ENCODE peak calls at places on chromosomes 6 and 20, in six cellular contexts. One of them, this sample, is unnamed.

GRCh38 chr6:13907614-13908215 is 17.0 kb upstream of the RNF182 start:
- DNase-seq in K562: no peak
- DNase-seq in OCI-LY7: no peak
- DNase-seq in GM23248: no peak
- DNase-seq in IMR-90: no peak
- DNase-seq in GM23338: no peak
- DNase-seq in this sample: no peak

GRCh38 chr6:138527376-138528092 is 28.2 kb upstream of the NHSL1 start:
- DNase-seq in GM23248: no peak
- DNase-seq in IMR-90: no peak
- DNase-seq in OCI-LY7: no peak
- DNase-seq in GM23338: peak; percentile 44
- DNase-seq in K562: no peak
- DNase-seq in this sample: no peak

GRCh38 chr20:7094438-7094997 is 327.0 kb downstream of the BMP2 start:
- DNase-seq in GM23248: peak; percentile 29
- DNase-seq in GM23338: peak; percentile 65
- DNase-seq in IMR-90: peak; percentile 0
- DNase-seq in OCI-LY7: peak; percentile 70
- DNase-seq in K562: peak; percentile 29
- DNase-seq in this sample: peak; percentile 24

GRCh38 chr20:63381781-63382431 is 20.8 kb upstream of the CHRNA4 start:
- DNase-seq in K562: peak; percentile 78
- DNase-seq in GM23338: peak; percentile 69
- DNase-seq in OCI-LY7: no peak
- DNase-seq in IMR-90: no peak
- DNase-seq in GM23248: peak; percentile 21
- DNase-seq in this sample: peak; percentile 50

GRCh38 chr20:37426978-37427377 is 81.0 kb downstream of the SRC start:
- DNase-seq in K562: no peak
- DNase-seq in GM23338: no peak
- DNase-seq in OCI-LY7: no peak
- DNase-seq in IMR-90: no peak
- DNase-seq in GM23248: no peak
- DNase-seq in this sample: no peak

GRCh38 chr6:84062519-84063154 is 29.1 kb downstream of the MRAP2 start:
- DNase-seq in IMR-90: no peak
- DNase-seq in K562: peak; percentile 83
- DNase-seq in GM23248: no peak
- DNase-seq in GM23338: no peak
- DNase-seq in OCI-LY7: no peak
- DNase-seq in this sample: no peak

GRCh38 chr20:6814945-6815344 is 47.5 kb downstream of the BMP2 start:
- DNase-seq in GM23338: peak; percentile 45
- DNase-seq in IMR-90: no peak
- DNase-seq in OCI-LY7: no peak
- DNase-seq in GM23248: no peak
- DNase-seq in K562: no peak
- DNase-seq in this sample: no peak

GRCh38 chr20:49938173-49939163 is 2.3 kb downstream of the RNF114 start:
- DNase-seq in GM23248: peak; percentile 83
- DNase-seq in K562: no peak
- DNase-seq in GM23338: no peak
- DNase-seq in OCI-LY7: no peak
- DNase-seq in IMR-90: peak; percentile 82
- DNase-seq in this sample: no peak

GRCh38 chr6:168650686-168651085 is 209.7 kb downstream of the SMOC2 start:
- DNase-seq in K562: no peak
- DNase-seq in OCI-LY7: no peak
- DNase-seq in GM23248: no peak
- DNase-seq in GM23338: no peak
- DNase-seq in IMR-90: no peak
- DNase-seq in this sample: no peak

GRCh38 chr20:60203451-60203850 is 245.2 kb downstream of the CDH26 start:
- DNase-seq in IMR-90: no peak
- DNase-seq in GM23248: peak; percentile 18
- DNase-seq in OCI-LY7: no peak
- DNase-seq in K562: no peak
- DNase-seq in GM23338: no peak
- DNase-seq in this sample: no peak

GRCh38 chr20:63969851-63970713 is at the start of gene ZNF512B:
- DNase-seq in K562: peak; percentile 91
- DNase-seq in GM23338: peak; percentile 87
- DNase-seq in GM23248: peak; percentile 76
- DNase-seq in OCI-LY7: peak; percentile 64
- DNase-seq in IMR-90: peak; percentile 50
- DNase-seq in this sample: peak; percentile 84

GRCh38 chr20:49563015-49563980 is 4.6 kb downstream of the PTGIS start:
- DNase-seq in OCI-LY7: no peak
- DNase-seq in GM23338: no peak
- DNase-seq in GM23248: peak; percentile 28
- DNase-seq in K562: no peak
- DNase-seq in IMR-90: no peak
- DNase-seq in this sample: no peak

GRCh38 chr6:2127484-2127911 is 117.9 kb downstream of the GMDS start:
- DNase-seq in IMR-90: no peak
- DNase-seq in OCI-LY7: no peak
- DNase-seq in K562: no peak
- DNase-seq in GM23338: no peak
- DNase-seq in GM23248: no peak
- DNase-seq in this sample: no peak

GRCh38 chr6:75850026-75850385 is 101.0 kb downstream of the MYO6 start:
- DNase-seq in IMR-90: no peak
- DNase-seq in GM23248: no peak
- DNase-seq in GM23338: no peak
- DNase-seq in K562: no peak
- DNase-seq in OCI-LY7: no peak
- DNase-seq in this sample: no peak

GRCh38 chr6:11711644-11711993 is 67.0 kb downstream of the ADTRP start:
- DNase-seq in OCI-LY7: no peak
- DNase-seq in IMR-90: peak; percentile 80
- DNase-seq in K562: no peak
- DNase-seq in GM23248: peak; percentile 66
- DNase-seq in GM23338: no peak
- DNase-seq in this sample: no peak

GRCh38 chr6:101226677-101227135 is 166.8 kb upstream of the GRIK2 start:
- DNase-seq in GM23248: peak; percentile 3
- DNase-seq in K562: no peak
- DNase-seq in OCI-LY7: peak; percentile 23
- DNase-seq in IMR-90: peak; percentile 3
- DNase-seq in GM23338: peak; percentile 91
- DNase-seq in this sample: peak; percentile 26

GRCh38 chr6:167660944-167661343 is 165.8 kb upstream of the AFDN start:
- DNase-seq in OCI-LY7: no peak
- DNase-seq in IMR-90: no peak
- DNase-seq in K562: no peak
- DNase-seq in GM23248: no peak
- DNase-seq in GM23338: no peak
- DNase-seq in this sample: no peak

GRCh38 chr6:1834231-1834630 is 224.5 kb downstream of the FOXC1 start:
- DNase-seq in IMR-90: no peak
- DNase-seq in GM23338: no peak
- DNase-seq in K562: no peak
- DNase-seq in OCI-LY7: no peak
- DNase-seq in GM23248: no peak
- DNase-seq in this sample: no peak

GRCh38 chr6:12075067-12075563 is 63.0 kb downstream of the HIVEP1 start:
- DNase-seq in GM23338: peak; percentile 10
- DNase-seq in IMR-90: no peak
- DNase-seq in OCI-LY7: peak; percentile 14
- DNase-seq in GM23248: peak; percentile 25
- DNase-seq in K562: no peak
- DNase-seq in this sample: no peak

GRCh38 chr20:52483382-52483781 is 291.8 kb upstream of the ZFP64 start:
- DNase-seq in GM23338: no peak
- DNase-seq in GM23248: no peak
- DNase-seq in OCI-LY7: no peak
- DNase-seq in K562: no peak
- DNase-seq in IMR-90: no peak
- DNase-seq in this sample: no peak

GRCh38 chr6:133890941-133891813 is 2.3 kb downstream of the TCF21 start:
- DNase-seq in GM23338: peak; percentile 80
- DNase-seq in GM23248: peak; percentile 51
- DNase-seq in K562: no peak
- DNase-seq in IMR-90: peak; percentile 39
- DNase-seq in OCI-LY7: no peak
- DNase-seq in this sample: no peak

GRCh38 chr20:59831024-59831900 is 102.2 kb downstream of the SYCP2 start:
- DNase-seq in GM23248: no peak
- DNase-seq in K562: no peak
- DNase-seq in IMR-90: no peak
- DNase-seq in OCI-LY7: no peak
- DNase-seq in GM23338: peak; percentile 21
- DNase-seq in this sample: no peak

GRCh38 chr6:72365773-72366172 is 256.1 kb upstream of the KCNQ5 start:
- DNase-seq in GM23248: no peak
- DNase-seq in OCI-LY7: no peak
- DNase-seq in K562: no peak
- DNase-seq in GM23338: no peak
- DNase-seq in IMR-90: no peak
- DNase-seq in this sample: no peak

GRCh38 chr6:72367439-72367838 is 254.4 kb upstream of the KCNQ5 start:
- DNase-seq in K562: no peak
- DNase-seq in OCI-LY7: no peak
- DNase-seq in GM23248: no peak
- DNase-seq in IMR-90: no peak
- DNase-seq in GM23338: no peak
- DNase-seq in this sample: no peak

DNA sequence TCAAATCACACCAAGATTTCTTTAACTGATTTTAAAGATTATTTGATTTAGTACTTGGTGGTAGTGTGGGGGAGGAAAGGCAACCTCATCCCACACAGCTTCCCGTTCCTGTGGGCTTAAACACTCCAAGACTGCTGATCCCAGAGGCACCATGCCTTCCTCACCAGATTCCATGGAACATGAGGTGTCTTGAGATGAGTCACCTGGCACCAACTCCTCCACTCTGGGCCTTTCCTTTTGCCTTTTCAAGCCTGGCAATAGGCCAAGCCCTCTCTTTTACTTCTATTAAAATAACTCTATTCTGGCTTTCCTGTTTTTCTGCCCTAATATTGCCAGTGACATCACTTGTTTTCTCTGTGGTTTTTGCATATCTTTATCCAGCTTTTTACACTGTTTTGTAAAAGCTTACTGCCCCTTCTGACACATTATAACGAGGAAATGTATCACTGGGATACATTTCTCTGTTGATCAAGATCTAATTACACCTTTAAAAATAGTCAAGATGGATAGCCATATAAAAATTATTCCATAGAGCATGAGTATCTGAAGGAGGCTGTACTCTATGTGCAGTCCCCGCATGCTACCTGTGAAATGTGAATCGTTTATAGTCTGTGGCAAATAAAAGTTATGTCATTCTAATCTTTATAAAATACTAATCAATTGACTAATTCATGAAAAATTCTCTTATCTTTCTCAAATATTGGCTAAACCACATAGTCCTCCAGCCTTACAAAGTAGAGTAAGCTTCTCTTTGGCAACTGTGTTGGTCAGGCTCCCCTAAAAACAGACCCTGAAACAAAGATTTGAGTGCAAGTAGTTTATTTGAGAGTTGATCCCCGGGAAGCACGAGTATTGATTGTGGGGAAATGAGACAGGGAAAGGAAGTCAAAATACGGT is 257.8 kb upstream of the KCNQ5 start:
- DNase-seq in GM23248: peak; percentile 95
- DNase-seq in OCI-LY7: no peak
- DNase-seq in GM23338: no peak
- DNase-seq in K562: no peak
- DNase-seq in IMR-90: peak; percentile 97
- DNase-seq in this sample: no peak
- H3K4me2 ChIP-seq in GM23248: peak overlapping the region; percentile 71
- H3K4me2 ChIP-seq in OCI-LY7: no peak overlapping the region
- H3K4me2 ChIP-seq in GM23338: no peak overlapping the region
- H3K4me2 ChIP-seq in K562: no peak overlapping the region
- H3K4me2 ChIP-seq in IMR-90: peak overlapping the region; percentile 30
- H3K4me2 ChIP-seq in this sample: no peak overlapping the region

GRCh38 chr6:4809999-4810918 is 34.1 kb downstream of the CDYL start:
- DNase-seq in IMR-90: peak; percentile 79
- DNase-seq in OCI-LY7: no peak
- DNase-seq in GM23338: no peak
- DNase-seq in K562: no peak
- DNase-seq in GM23248: peak; percentile 75
- DNase-seq in this sample: no peak
- H3K4me2 ChIP-seq in IMR-90: peak overlapping the region; percentile 19
- H3K4me2 ChIP-seq in OCI-LY7: no peak overlapping the region
- H3K4me2 ChIP-seq in GM23338: no peak overlapping the region
- H3K4me2 ChIP-seq in K562: no peak overlapping the region
- H3K4me2 ChIP-seq in GM23248: peak overlapping the region; percentile 40
- H3K4me2 ChIP-seq in this sample: no peak overlapping the region

GRCh38 chr6:155227076-155227475 is 36.7 kb upstream of the CLDN20 start:
- DNase-seq in GM23248: no peak
- DNase-seq in K562: no peak
- DNase-seq in IMR-90: no peak
- DNase-seq in GM23338: peak; percentile 35
- DNase-seq in OCI-LY7: no peak
- DNase-seq in this sample: no peak

GRCh38 chr6:155221086-155221485 is 42.7 kb upstream of the CLDN20 start:
- DNase-seq in GM23338: no peak
- DNase-seq in K562: no peak
- DNase-seq in IMR-90: no peak
- DNase-seq in GM23248: no peak
- DNase-seq in OCI-LY7: no peak
- DNase-seq in this sample: no peak

GRCh38 chr6:155224031-155224451 is 39.8 kb upstream of the CLDN20 start:
- DNase-seq in GM23248: peak; percentile 91
- DNase-seq in K562: no peak
- DNase-seq in OCI-LY7: no peak
- DNase-seq in GM23338: no peak
- DNase-seq in IMR-90: peak; percentile 95
- DNase-seq in this sample: no peak

GRCh38 chr6:155228549-155229166 is 35.2 kb upstream of the CLDN20 start:
- DNase-seq in IMR-90: peak; percentile 31
- DNase-seq in GM23248: peak; percentile 55
- DNase-seq in OCI-LY7: no peak
- DNase-seq in GM23338: no peak
- DNase-seq in K562: no peak
- DNase-seq in this sample: no peak

GRCh38 chr6:155224618-155225017 is 39.2 kb upstream of the CLDN20 start:
- DNase-seq in GM23338: no peak
- DNase-seq in OCI-LY7: no peak
- DNase-seq in GM23248: peak; percentile 29
- DNase-seq in K562: no peak
- DNase-seq in IMR-90: no peak
- DNase-seq in this sample: no peak
- H3K4me2 ChIP-seq in GM23338: no peak overlapping the region
- H3K4me2 ChIP-seq in OCI-LY7: no peak overlapping the region
- H3K4me2 ChIP-seq in GM23248: no peak overlapping the region
- H3K4me2 ChIP-seq in K562: no peak overlapping the region
- H3K4me2 ChIP-seq in IMR-90: no peak overlapping the region
- H3K4me2 ChIP-seq in this sample: no peak overlapping the region

DNA sequence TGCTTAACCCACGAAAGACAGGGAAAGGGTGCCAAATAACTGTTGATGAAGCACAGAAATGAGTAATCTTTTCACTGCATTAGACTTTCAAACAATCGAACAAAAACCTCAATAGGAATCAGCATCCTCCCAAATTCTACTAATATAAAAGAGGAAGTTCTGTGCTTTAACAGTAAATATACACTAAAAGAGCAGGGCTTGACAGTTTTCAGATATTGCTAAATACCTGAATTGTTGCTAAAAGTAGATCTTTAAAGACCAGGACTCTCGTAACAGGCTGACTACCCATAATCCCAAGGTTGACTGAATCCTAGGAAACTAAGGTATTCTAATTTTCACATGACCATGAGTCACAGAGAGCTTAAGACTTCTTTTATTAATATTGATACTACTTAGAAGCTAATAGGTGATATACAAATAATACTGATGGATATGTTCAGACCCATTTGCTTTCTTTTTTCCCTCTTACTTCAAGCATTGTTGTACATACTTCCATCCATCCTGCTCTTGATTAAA is 10.1 kb downstream of the CD164 start:
- DNase-seq in OCI-LY7: no peak
- DNase-seq in GM23248: no peak
- DNase-seq in IMR-90: no peak
- DNase-seq in K562: no peak
- DNase-seq in GM23338: no peak
- DNase-seq in this sample: no peak
- H3K4me2 ChIP-seq in OCI-LY7: no peak overlapping the region
- H3K4me2 ChIP-seq in GM23248: no peak overlapping the region
- H3K4me2 ChIP-seq in IMR-90: no peak overlapping the region
- H3K4me2 ChIP-seq in K562: no peak overlapping the region
- H3K4me2 ChIP-seq in GM23338: no peak overlapping the region
- H3K4me2 ChIP-seq in this sample: no peak overlapping the region

This sample was measured in DND-41.